ENCODE peak calls at places on chromosomes 7 and 10, in seven cellular contexts. O, L, F, W, R, X and Y are unnamed samples.

GRCh38 chr10:110067960-110068770 is 60.4 kb downstream of the ADD3 start:
- DNase-seq in O (no peak), L (no peak), F (peak), W (no peak), R (no peak), X (no peak), Y (no peak)

GRCh38 chr10:7354330-7355047 is 56.3 kb downstream of the SFMBT2 start:
- DNase-seq in O (peak), L (no peak), F (no peak), W (no peak), R (no peak), X (no peak), Y (peak)

GRCh38 chr7:138214926-138215325 is 138.7 kb downstream of the AKR1D1 start:
- DNase-seq in O (no peak), L (no peak), F (no peak), W (no peak), R (no peak), X (no peak), Y (no peak)

GRCh38 chr7:106772655-106773108 is 92.4 kb upstream of the PIK3CG start:
- DNase-seq in O (peak), L (peak), F (no peak), W (no peak), R (peak), X (no peak), Y (peak)

GRCh38 chr7:81776159-81776558 is 6.3 kb upstream of the HGF start:
- DNase-seq in O (no peak), L (no peak), F (no peak), W (no peak), R (no peak), X (no peak), Y (no peak)

GRCh38 chr10:100338434-100339036 is 8.5 kb upstream of the SCD start:
- DNase-seq in O (no peak), L (no peak), F (peak), W (no peak), R (peak), X (peak), Y (no peak)

GRCh38 chr7:27784399-27785053 is 44.6 kb downstream of the TAX1BP1 start:
- DNase-seq in O (peak), L (no peak), F (no peak), W (no peak), R (peak), X (no peak), Y (peak)

GRCh38 chr7:121992046-121992445 is 119.1 kb downstream of the PTPRZ1 start:
- DNase-seq in O (no peak), L (no peak), F (no peak), W (no peak), R (no peak), X (no peak), Y (no peak)

GRCh38 chr10:100742067-100742771 is 3.2 kb upstream of the PAX2 start:
- DNase-seq in O (no peak), L (no peak), F (no peak), W (no peak), R (no peak), X (no peak), Y (no peak)

GRCh38 chr7:107234436-107234835 is 65.6 kb downstream of the HBP1 start:
- DNase-seq in O (no peak), L (no peak), F (no peak), W (no peak), R (no peak), X (no peak), Y (no peak)

GRCh38 chr7:120550494-120551048 is 277.6 kb downstream of the KCND2 start:
- DNase-seq in O (no peak), L (no peak), F (no peak), W (no peak), R (no peak), X (no peak), Y (no peak)

GRCh38 chr7:112362053-112362650 is 88.1 kb upstream of the IFRD1 start:
- DNase-seq in O (no peak), L (no peak), F (no peak), W (no peak), R (no peak), X (no peak), Y (no peak)

GRCh38 chr7:133401225-133401624 is 148.3 kb downstream of the EXOC4 start:
- DNase-seq in O (no peak), L (peak), F (no peak), W (no peak), R (no peak), X (no peak), Y (no peak)

GRCh38 chr7:25889765-25890164 is 262.2 kb upstream of the NFE2L3 start:
- DNase-seq in O (no peak), L (no peak), F (no peak), W (no peak), R (no peak), X (no peak), Y (no peak)

GRCh38 chr10:75532253-75532924 is 101.0 kb downstream of the LRMDA start:
- DNase-seq in O (no peak), L (no peak), F (no peak), W (no peak), R (no peak), X (no peak), Y (no peak)

GRCh38 chr7:25272265-25272664 is 44.0 kb upstream of the NPVF start:
- DNase-seq in O (no peak), L (no peak), F (no peak), W (no peak), R (no peak), X (no peak), Y (no peak)

GRCh38 chr10:132712291-132712690 is 73.7 kb downstream of the NKX6-2 start:
- DNase-seq in O (no peak), L (no peak), F (peak), W (no peak), R (no peak), X (no peak), Y (no peak)

GRCh38 chr10:15223174-15223573 is 54.7 kb upstream of the NMT2 start:
- DNase-seq in O (no peak), L (no peak), F (no peak), W (no peak), R (peak), X (no peak), Y (no peak)

GRCh38 chr7:49800031-49800430 is 26.6 kb downstream of the VWC2 start:
- DNase-seq in O (no peak), L (no peak), F (no peak), W (no peak), R (no peak), X (no peak), Y (no peak)

GRCh38 chr10:97028126-97028831 is 157.5 kb downstream of the SLIT1 start:
- DNase-seq in O (no peak), L (peak), F (no peak), W (no peak), R (peak), X (no peak), Y (peak)

GRCh38 chr10:108601856-108602255 is 1321.5 kb downstream of the XPNPEP1 start:
- DNase-seq in O (no peak), L (no peak), F (no peak), W (no peak), R (peak), X (no peak), Y (peak)

GRCh38 chr10:83806716-83807115 is 332.6 kb upstream of the GHITM start:
- DNase-seq in O (no peak), L (no peak), F (no peak), W (no peak), R (no peak), X (no peak), Y (no peak)

GRCh38 chr10:112215342-112215774 is 31.8 kb upstream of the GPAM start:
- DNase-seq in O (no peak), L (no peak), F (no peak), W (no peak), R (no peak), X (peak), Y (no peak)

GRCh38 chr7:122438492-122438891 is 133.9 kb upstream of the FEZF1 start:
- DNase-seq in O (no peak), L (no peak), F (no peak), W (no peak), R (no peak), X (no peak), Y (no peak)

GRCh38 chr10:114631090-114631677 is 26.9 kb downstream of the ABLIM1 start:
- DNase-seq in O (no peak), L (no peak), F (no peak), W (no peak), R (no peak), X (no peak), Y (no peak)

GRCh38 chr10:23186697-23187096 is 5.4 kb upstream of the PTF1A start:
- DNase-seq in O (no peak), L (no peak), F (no peak), W (no peak), R (no peak), X (no peak), Y (no peak)

GRCh38 chr7:128167316-128167691 is 73.8 kb upstream of the LEP start:
- DNase-seq in O (no peak), L (no peak), F (no peak), W (peak), R (peak), X (peak), Y (no peak)

GRCh38 chr7:103921692-103922091 is 67.8 kb downstream of the RELN start:
- DNase-seq in O (no peak), L (no peak), F (no peak), W (no peak), R (no peak), X (no peak), Y (no peak)

GRCh38 chr7:42913591-42913990 is 1.7 kb upstream of the C7orf25 start:
- DNase-seq in O (no peak), L (no peak), F (no peak), W (no peak), R (no peak), X (no peak), Y (no peak)